ENCODE peak calls at places on chromosomes 6 and 20, in six cellular contexts. V is endothelial cell; H is neural crest cell; K is CD4-positive, alpha-beta T cell; U is brain microvascular endothelial cell; M is mucosa of descending colon. C is an unnamed sample.

GRCh38 chr6:82877213-82878195 is 188.1 kb downstream of the UBE3D start:
- DNase-seq in U (no peak), H (no peak), M (no peak), V (no peak), K (no peak), C (no peak)

GRCh38 chr6:148746363-148747144 is at the start of gene UST:
- DNase-seq in M (peak), H (peak), V (peak), K (peak), U (peak), C (no peak)

GRCh38 chr6:21846541-21847451 is 253.2 kb downstream of the SOX4 start:
- DNase-seq in H (peak), V (peak), M (no peak), K (no peak), U (no peak), C (no peak)

GRCh38 chr20:986733-987355 is 15.3 kb downstream of the RSPO4 start:
- DNase-seq in H (no peak), K (no peak), U (no peak), V (no peak), M (no peak), C (no peak)

GRCh38 chr6:164085086-164085485 is 670.6 kb downstream of the QKI start:
- DNase-seq in V (no peak), K (no peak), U (no peak), H (peak), M (no peak), C (no peak)

GRCh38 chr6:145866449-145867401 is 52.1 kb upstream of the FBXO30 start:
- DNase-seq in H (no peak), U (no peak), K (no peak), V (no peak), M (no peak), C (no peak)

GRCh38 chr6:83461438-83461837 is 30.6 kb upstream of the ME1 start:
- DNase-seq in H (no peak), M (no peak), K (no peak), V (no peak), U (no peak), C (no peak)

GRCh38 chr6:34709386-34709785 is 12.8 kb upstream of the ILRUN start:
- DNase-seq in U (peak), K (no peak), V (no peak), M (no peak), H (no peak), C (no peak)

GRCh38 chr20:32518593-32519366 is 66.4 kb downstream of the NOL4L start:
- DNase-seq in V (no peak), M (peak), K (no peak), H (no peak), U (no peak), C (no peak)

GRCh38 chr20:37249304-37249703 is 12.3 kb downstream of the GHRH start:
- DNase-seq in K (no peak), H (no peak), U (no peak), V (no peak), M (no peak), C (no peak)

GRCh38 chr6:79338493-79338892 is 104.0 kb upstream of the HMGN3 start:
- DNase-seq in U (no peak), M (no peak), V (no peak), H (no peak), K (no peak), C (no peak)

GRCh38 chr6:118748311-118749062 is 97.1 kb upstream of the CEP85L start:
- DNase-seq in K (no peak), M (no peak), H (no peak), V (no peak), U (no peak), C (peak)

GRCh38 chr6:69758214-69758613 is 38.6 kb downstream of the LMBRD1 start:
- DNase-seq in H (no peak), V (no peak), U (no peak), K (no peak), M (no peak), C (no peak)

GRCh38 chr6:116144590-116144989 is 18.7 kb upstream of the COL10A1 start:
- DNase-seq in K (no peak), H (no peak), V (no peak), U (peak), M (no peak), C (no peak)

GRCh38 chr6:15036690-15037245 is 209.1 kb upstream of the JARID2 start:
- DNase-seq in V (no peak), M (no peak), U (no peak), H (no peak), K (no peak), C (no peak)

GRCh38 chr20:51750037-51750769 is 18.0 kb downstream of the ATP9A start:
- DNase-seq in K (no peak), U (peak), V (no peak), M (peak), H (no peak), C (no peak)

GRCh38 chr6:11810039-11810541 is 31.5 kb upstream of the ADTRP start:
- DNase-seq in U (peak), V (no peak), M (peak), H (no peak), K (no peak), C (no peak)

GRCh38 chr20:60430516-60431001 is 472.3 kb downstream of the CDH26 start:
- DNase-seq in M (no peak), V (no peak), H (no peak), U (no peak), K (no peak), C (no peak)

GRCh38 chr20:58161192-58161591 is 67.3 kb downstream of the ANKRD60 start:
- DNase-seq in M (no peak), V (no peak), K (no peak), U (no peak), H (no peak), C (no peak)

GRCh38 chr6:150600302-150601017 is 775 bp downstream of the PLEKHG1 start:
- DNase-seq in V (peak), M (peak), U (peak), H (peak), K (peak), C (peak)

GRCh38 chr6:75759207-75759606 is 10.2 kb downstream of the MYO6 start:
- DNase-seq in M (no peak), U (no peak), H (no peak), V (no peak), K (no peak), C (no peak)

GRCh38 chr20:32539817-32540675 is 45.1 kb downstream of the NOL4L start:
- DNase-seq in V (no peak), K (peak), H (no peak), M (peak), U (no peak), C (no peak)

GRCh38 chr6:157853018-157853805 is 30.2 kb downstream of the SNX9 start:
- DNase-seq in K (no peak), M (no peak), U (no peak), V (no peak), H (no peak), C (no peak)

GRCh38 chr6:136077834-136078576 is 172.1 kb downstream of the MTFR2 start:
- DNase-seq in V (no peak), U (peak), K (no peak), M (no peak), H (no peak), C (no peak)

GRCh38 chr6:130148181-130148580 is 74.6 kb downstream of the SAMD3 start:
- DNase-seq in H (no peak), M (no peak), V (no peak), K (no peak), U (no peak), C (no peak)

GRCh38 chr20:34529742-34530141 is 13.5 kb downstream of the DYNLRB1 start:
- DNase-seq in M (no peak), H (no peak), V (no peak), K (no peak), U (no peak), C (no peak)

GRCh38 chr6:33641144-33641543 is 20.0 kb downstream of the ITPR3 start:
- DNase-seq in M (no peak), K (no peak), H (no peak), U (no peak), V (no peak), C (no peak)
- TF ChIP-seq CTCF in M (no peak), K (no peak), H (no peak), U (no peak), V (no peak), C (no peak)

GRCh38 chr6:154882107-154882506 is 113.0 kb upstream of the TIAM2 start:
- DNase-seq in K (no peak), M (no peak), H (no peak), V (no peak), U (no peak), C (no peak)

GRCh38 chr6:154876776-154877175 is 118.3 kb upstream of the TIAM2 start:
- DNase-seq in H (no peak), V (no peak), M (no peak), K (no peak), U (no peak), C (no peak)

GRCh38 chr6:154874684-154875594 is 120.2 kb upstream of the TIAM2 start:
- DNase-seq in U (no peak), H (no peak), V (no peak), K (no peak), M (no peak), C (no peak)

DNA sequence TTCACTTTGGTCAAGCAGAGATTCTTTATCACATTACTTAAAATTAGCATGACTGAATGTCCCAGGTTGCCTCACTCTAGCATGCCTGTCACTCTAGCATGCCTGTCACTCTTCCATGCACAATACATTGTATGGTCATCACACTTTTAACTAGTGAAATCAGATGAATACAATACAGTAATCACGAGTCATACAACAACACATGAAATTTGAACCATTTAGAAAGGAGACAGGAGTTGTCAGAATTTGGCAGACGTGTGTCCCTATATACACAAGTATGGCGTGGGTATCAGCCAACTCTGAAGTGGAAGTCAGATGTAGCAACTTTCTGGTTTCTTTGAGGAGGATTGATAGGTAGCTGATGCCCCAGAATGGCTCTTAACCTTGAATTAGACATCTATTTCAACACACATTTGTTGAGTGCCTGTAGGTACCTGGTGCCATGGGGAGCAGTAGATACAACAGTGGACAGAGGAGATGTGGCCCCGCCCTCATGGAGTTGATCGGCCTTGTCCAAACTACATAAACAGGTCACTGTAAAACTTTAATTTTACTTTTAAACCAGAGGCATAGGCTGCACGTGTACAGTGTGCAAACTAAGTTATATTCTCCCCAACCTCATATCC is 116.1 kb upstream of the TIAM2 start:
- DNase-seq in V (no peak), H (no peak), U (no peak), M (no peak), K (no peak), C (no peak)
- TF ChIP-seq CTCF in V (no peak), H (no peak), U (no peak), M (no peak), K (no peak), C (no peak)

GRCh38 chr6:122180132-122180531 is 219.3 kb upstream of the HSF2 start:
- DNase-seq in K (no peak), V (no peak), M (no peak), U (no peak), H (no peak), C (no peak)
- TF ChIP-seq CTCF in K (no peak), V (no peak), M (no peak), U (peak), H (peak), C (peak)

GRCh38 chr20:45325367-45325766 is 17.3 kb upstream of the MATN4 start:
- DNase-seq in M (no peak), K (no peak), V (no peak), U (no peak), H (no peak), C (no peak)

GRCh38 chr20:45330476-45330875 is 17.7 kb downstream of the SDC4 start:
- DNase-seq in U (no peak), M (no peak), H (no peak), K (no peak), V (no peak), C (no peak)

GRCh38 chr20:45328451-45328850 is 19.8 kb downstream of the SDC4 start:
- DNase-seq in V (no peak), H (no peak), K (no peak), M (no peak), U (no peak), C (peak)

GRCh38 chr20:45323731-45324130 is 15.6 kb upstream of the MATN4 start:
- DNase-seq in K (no peak), M (no peak), V (no peak), H (no peak), U (no peak), C (no peak)

DNA sequence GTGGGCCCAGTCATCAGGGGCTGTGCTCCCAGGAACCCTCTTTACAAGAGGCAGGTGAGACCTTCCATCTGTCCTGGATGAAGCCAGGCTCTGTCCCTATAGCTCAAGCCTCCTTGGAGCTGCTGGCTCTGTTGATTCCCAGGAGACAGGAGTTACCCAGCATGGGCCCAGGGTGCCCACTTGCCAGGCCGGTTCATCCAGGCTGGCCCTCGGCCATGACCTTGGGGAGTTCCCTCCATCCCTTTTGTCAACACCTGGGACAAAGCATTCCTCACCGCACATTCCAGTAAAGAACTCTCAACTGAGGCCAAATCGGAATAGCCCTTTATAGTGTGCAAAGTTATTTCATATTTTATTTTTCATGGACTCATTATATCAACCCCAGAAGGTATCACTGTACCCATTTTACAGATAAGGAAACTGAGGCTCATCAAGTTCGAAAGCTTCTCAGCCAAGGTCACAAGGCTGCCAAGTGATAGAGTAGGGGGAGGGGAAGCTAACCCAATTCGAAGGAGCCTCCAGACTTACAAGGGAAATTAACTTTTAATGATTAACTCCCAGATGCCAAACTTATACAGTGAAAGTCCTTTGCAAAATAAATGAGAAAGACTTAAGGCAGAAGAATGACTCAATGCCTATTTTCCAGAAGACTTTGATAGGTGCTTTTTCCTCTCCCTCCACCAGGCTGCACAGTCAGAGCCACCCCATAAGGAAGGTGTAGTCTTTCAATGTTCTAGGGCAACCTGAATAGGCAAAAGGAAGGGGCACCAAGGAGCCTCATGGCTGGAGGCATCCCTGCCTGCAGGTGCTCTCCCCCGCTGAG is 18.5 kb downstream of the SDC4 start:
- DNase-seq in V (no peak), U (no peak), H (no peak), M (no peak), K (no peak), C (no peak)
- TF ChIP-seq CTCF in V (no peak), U (no peak), H (no peak), M (no peak), K (no peak), C (no peak)

GRCh38 chr6:16284472-16284871 is 46.1 kb downstream of the GMPR start:
- DNase-seq in M (no peak), K (no peak), U (no peak), V (no peak), H (no peak), C (no peak)

GRCh38 chr6:16288163-16288562 is 49.8 kb downstream of the GMPR start:
- DNase-seq in H (no peak), U (no peak), M (no peak), K (no peak), V (no peak), C (no peak)

GRCh38 chr6:16282370-16282769 is 44.0 kb downstream of the GMPR start:
- DNase-seq in M (no peak), H (no peak), U (no peak), V (no peak), K (no peak), C (no peak)

GRCh38 chr6:16285467-16286150 is 47.2 kb downstream of the GMPR start:
- DNase-seq in H (no peak), V (no peak), U (no peak), K (no peak), M (no peak), C (no peak)

GRCh38 chr6:16286151-16286522 is 47.8 kb downstream of the GMPR start:
- DNase-seq in K (no peak), M (no peak), V (peak), H (peak), U (peak), C (peak)
- TF ChIP-seq CTCF in K (no peak), M (peak), V (peak), H (peak), U (peak), C (peak)

DNA sequence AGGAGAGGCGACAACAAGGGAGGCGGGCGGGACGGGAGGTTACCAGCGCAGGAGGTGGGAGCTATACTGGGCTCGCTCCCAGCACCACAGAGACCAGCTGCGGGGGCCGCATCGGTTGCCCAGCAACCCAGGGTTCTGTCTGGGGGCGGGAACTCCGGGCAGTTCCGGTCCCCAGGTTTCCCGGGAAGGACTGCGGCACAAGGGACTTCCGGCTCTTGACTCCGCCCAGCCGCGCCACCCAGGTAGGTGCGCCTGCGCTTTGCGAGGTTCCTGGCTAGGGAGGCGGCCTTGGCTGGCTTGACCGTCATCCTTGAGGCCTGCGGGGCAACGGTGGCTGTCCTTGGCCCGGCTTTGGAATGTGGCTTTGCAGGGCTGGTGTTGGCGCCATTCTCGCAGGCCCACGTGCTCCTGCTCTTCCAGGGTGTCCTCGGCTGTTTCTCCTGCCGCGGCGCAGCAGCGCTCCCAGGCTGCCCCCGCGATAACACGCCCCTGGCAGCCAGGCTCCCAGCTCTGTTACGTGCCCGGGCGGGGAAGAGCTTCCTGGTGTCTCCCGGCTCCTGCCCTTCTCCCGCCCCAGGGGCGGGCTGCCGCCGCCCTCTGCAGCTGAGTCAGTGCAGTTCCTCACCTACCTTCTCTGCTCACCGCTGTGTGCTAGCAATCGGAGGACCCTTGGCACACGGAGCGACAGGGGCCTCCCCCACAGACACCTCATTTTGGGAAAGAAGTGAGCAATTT is at the start of gene RSPH3:
- DNase-seq in U (peak), K (peak), V (peak), M (peak), H (peak), C (peak)
- TF ChIP-seq CTCF in U (peak), K (no peak), V (no peak), M (no peak), H (no peak), C (no peak)

GRCh38 chr20:62624325-62624690 is 18.0 kb upstream of the SLCO4A1 start:
- DNase-seq in U (no peak), V (no peak), K (no peak), H (no peak), M (peak), C (no peak)
- TF ChIP-seq CTCF in U (no peak), V (no peak), K (no peak), H (no peak), M (peak), C (peak)

GRCh38 chr6:117354671-117355070 is 71.1 kb downstream of the ROS1 start:
- DNase-seq in K (no peak), U (no peak), H (no peak), V (no peak), M (no peak), C (no peak)

GRCh38 chr6:117351521-117351920 is 74.2 kb downstream of the ROS1 start:
- DNase-seq in H (no peak), U (no peak), V (no peak), M (no peak), K (no peak), C (no peak)

DNA sequence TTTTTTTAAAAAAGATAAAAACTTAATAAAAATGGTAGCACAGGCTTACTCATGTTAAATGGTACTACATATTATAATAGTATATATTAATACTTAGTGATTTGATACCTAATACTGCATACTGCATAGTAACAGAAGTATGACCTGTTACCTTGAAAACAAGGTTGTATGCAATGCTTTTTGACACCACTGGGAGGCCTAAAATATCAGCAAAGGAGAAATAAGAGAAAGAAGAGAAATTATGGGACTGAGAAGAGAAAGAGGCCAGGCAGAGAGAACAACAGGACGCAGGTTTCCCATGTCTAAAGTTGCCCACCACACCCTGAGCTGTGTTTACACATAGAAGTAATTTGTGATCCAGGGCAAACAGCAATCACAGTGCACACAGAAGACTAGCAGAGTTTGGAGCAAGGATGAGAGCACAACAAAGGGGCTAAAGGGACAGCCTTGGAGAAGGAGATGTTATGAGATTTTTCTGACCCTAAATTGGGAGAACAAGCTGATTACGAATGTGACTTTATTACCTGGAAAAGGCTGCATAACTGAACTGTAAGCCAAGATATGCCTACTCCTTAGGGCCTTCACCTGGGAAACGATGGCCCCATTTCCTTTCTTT is 73.2 kb downstream of the ROS1 start:
- DNase-seq in V (no peak), K (no peak), H (no peak), M (no peak), U (no peak), C (no peak)
- TF ChIP-seq CTCF in V (peak), K (no peak), H (peak), M (no peak), U (peak), C (peak)